ENCODE peak calls at places on chromosome 10, in seven cellular contexts. Y is H1, A is HCT116, N is SK-N-SH, G is HepG2, R is GM12878, K is K562. F is an unnamed sample.
A peak's percentile ranks its signal among the peaks of the same experiment; 100 is the strongest.

GRCh38 chr10:2508971-2509605 is 558.3 kb upstream of the PFKP start:
- DNase-seq in R (no peak), Y (no peak), A (no peak), N (no peak), G (no peak), K (no peak), F (no peak)

GRCh38 chr10:113474756-113475155 is 78.1 kb upstream of the HABP2 start:
- DNase-seq in R (no peak), G (no peak), N (no peak), Y (no peak), A (no peak), K (no peak), F (no peak)

GRCh38 chr10:58513189-58514101 is 773 bp downstream of the BICC1 start:
- DNase-seq in N (peak; percentile 63), A (no peak), G (no peak), Y (peak; percentile 68), R (no peak), K (no peak), F (no peak)

GRCh38 chr10:91776266-91776665 is 22.0 kb upstream of the TNKS2 start:
- DNase-seq in K (no peak), R (no peak), A (no peak), Y (no peak), N (no peak), G (no peak), F (no peak)

GRCh38 chr10:87578799-87579401 is 74.2 kb downstream of the MINPP1 start:
- DNase-seq in N (no peak), G (no peak), K (no peak), R (no peak), Y (no peak), A (no peak), F (no peak)

GRCh38 chr10:101223274-101224059 is 5.8 kb downstream of the LBX1 start:
- DNase-seq in K (no peak), G (no peak), N (peak; percentile 48), A (no peak), Y (peak; percentile 72), R (no peak), F (no peak)

GRCh38 chr10:127125331-127125730 is 71.1 kb downstream of the INSYN2A start:
- DNase-seq in Y (no peak), K (no peak), N (no peak), A (no peak), R (no peak), G (no peak), F (no peak)

GRCh38 chr10:4474829-4475228 is 351.2 kb upstream of the AKR1E2 start:
- DNase-seq in N (no peak), G (no peak), Y (no peak), R (no peak), K (no peak), A (no peak), F (no peak)

GRCh38 chr10:75648186-75648761 is 216.8 kb downstream of the LRMDA start:
- DNase-seq in A (no peak), G (no peak), Y (no peak), N (no peak), K (no peak), R (no peak), F (no peak)

GRCh38 chr10:122504551-122504950 is 43.2 kb downstream of the HTRA1 start:
- DNase-seq in K (no peak), R (no peak), Y (no peak), N (peak; percentile 84), A (no peak), G (no peak), F (peak; percentile 57)

GRCh38 chr10:129233351-129234148 is 233.5 kb upstream of the MGMT start:
- DNase-seq in G (no peak), N (no peak), Y (no peak), A (no peak), R (no peak), K (no peak), F (no peak)

GRCh38 chr10:24519950-24520349 is 203.7 kb downstream of the ARHGAP21 start:
- DNase-seq in R (no peak), A (no peak), K (no peak), G (no peak), N (no peak), Y (peak; percentile 57), F (no peak)

GRCh38 chr10:31118561-31118960 is 86.9 kb upstream of the ZNF438 start:
- DNase-seq in R (no peak), G (no peak), A (no peak), K (no peak), N (no peak), Y (no peak), F (no peak)

GRCh38 chr10:112539340-112539739 is 92.3 kb downstream of the VTI1A start:
- DNase-seq in K (no peak), R (no peak), A (peak; percentile 98), N (no peak), G (no peak), Y (no peak), F (no peak)

GRCh38 chr10:132571565-132572544 is 34.3 kb downstream of the INPP5A start:
- DNase-seq in A (peak; percentile 65), K (peak; percentile 64), Y (peak; percentile 64), R (peak; percentile 95), G (peak; percentile 75), N (peak; percentile 65), F (peak; percentile 56)

GRCh38 chr10:33067481-33067880 is 109.5 kb upstream of the ITGB1 start:
- DNase-seq in K (no peak), G (no peak), Y (no peak), R (no peak), N (no peak), A (no peak), F (no peak)

GRCh38 chr10:133616371-133617130 is 10.0 kb downstream of the FRG2B start:
- DNase-seq in R (no peak), N (no peak), A (no peak), K (no peak), Y (no peak), G (no peak), F (no peak)

GRCh38 chr10:43407148-43407575 is 1.8 kb downstream of the HNRNPF start:
- DNase-seq in A (no peak), Y (no peak), G (no peak), K (peak; percentile 77), R (no peak), N (peak; percentile 72), F (peak; percentile 74)

GRCh38 chr10:31071232-31071999 is 39.8 kb upstream of the ZNF438 start:
- DNase-seq in K (no peak), A (no peak), R (no peak), N (no peak), Y (no peak), G (no peak), F (no peak)

GRCh38 chr10:107442035-107442505 is 277.6 kb upstream of the SORCS1 start:
- DNase-seq in G (no peak), K (no peak), Y (no peak), A (no peak), R (peak; percentile 68), N (no peak), F (no peak)

GRCh38 chr10:95445223-95445836 is 115.8 kb downstream of the SORBS1 start:
- DNase-seq in Y (no peak), G (no peak), A (peak; percentile 51), N (no peak), R (no peak), K (no peak), F (peak; percentile 55)

GRCh38 chr10:128579902-128580301 is 453.7 kb upstream of the MKI67 start:
- DNase-seq in G (no peak), N (peak; percentile 48), A (no peak), K (no peak), R (no peak), Y (no peak), F (no peak)

GRCh38 chr10:104350146-104350635 is 3.4 kb upstream of the CFAP58 start:
- DNase-seq in Y (no peak), G (peak; percentile 66), N (peak; percentile 55), A (peak; percentile 70), K (no peak), R (peak; percentile 53), F (no peak)

GRCh38 chr10:71513454-71513853 is 116.7 kb downstream of the CDH23 start:
- DNase-seq in K (no peak), Y (no peak), A (no peak), G (no peak), R (no peak), N (no peak), F (no peak)

DNA sequence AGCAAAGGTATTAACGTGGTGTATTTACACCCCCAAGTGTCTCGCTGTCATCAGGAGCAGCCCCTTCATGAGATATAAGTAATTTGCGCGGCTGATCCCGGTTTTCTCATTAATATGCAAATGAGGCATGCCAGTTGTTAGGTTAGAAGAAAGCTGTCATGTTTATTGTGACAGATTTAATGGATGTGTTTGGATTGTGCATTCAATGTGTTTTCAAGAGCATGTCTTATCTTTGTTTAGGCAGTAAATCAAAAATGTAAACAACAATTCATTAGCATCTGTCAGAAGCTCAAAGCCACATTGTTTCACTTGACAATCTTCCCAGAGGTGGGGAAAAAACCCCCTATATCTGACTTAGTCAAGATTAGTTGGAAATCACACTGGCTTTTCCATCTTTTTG is 56.5 kb upstream of the CTBP2 start:
- DNase-seq in K (no peak), G (no peak), Y (no peak), R (no peak), N (no peak), A (no peak), F (no peak)
- TF ChIP-seq JUND in K (no peak), G (no peak), Y (no peak), R (no peak), N (no peak), A (no peak), F (no peak)

GRCh38 chr10:29841724-29842649 is 207.2 kb upstream of the SVIL start:
- DNase-seq in K (no peak), G (peak; percentile 56), R (no peak), A (no peak), N (peak; percentile 77), Y (peak; percentile 50), F (peak; percentile 90)
- TF ChIP-seq JUND in K (no peak), G (no peak), R (no peak), A (no peak), N (no peak), Y (no peak), F (no peak)

GRCh38 chr10:34124522-34125035 is 690.5 kb downstream of the PARD3 start:
- DNase-seq in Y (peak; percentile 36), K (no peak), R (no peak), A (peak; percentile 88), G (peak; percentile 81), N (no peak), F (no peak)
- TF ChIP-seq JUND in Y (no peak), K (no peak), R (no peak), A (peak; percentile 69), G (peak; percentile 63), N (peak; percentile 58), F (no peak)

GRCh38 chr10:74542077-74542476 is 284.3 kb upstream of the KAT6B start:
- DNase-seq in R (no peak), G (no peak), K (no peak), Y (no peak), A (no peak), N (no peak), F (no peak)
- TF ChIP-seq JUND in R (no peak), G (no peak), K (no peak), Y (no peak), A (no peak), N (no peak), F (no peak)